ENCODE peak calls at places on chromosomes 7 and 10, in six cellular contexts. F, A, O, D, E and K are unnamed samples. For H3K9me3, the result is how much of the 10 kb centered on the place peaks cover.

GRCh38 chr7:121872831-121873764 is at the start of gene PTPRZ1:
- DNase-seq in F (peak), A (peak), O (no peak), D (no peak), E (peak), K (no peak)

GRCh38 chr7:43164757-43165156 is 52.3 kb downstream of the HECW1 start:
- DNase-seq in F (no peak), A (no peak), O (no peak), D (no peak), E (no peak), K (no peak)

GRCh38 chr10:58963723-58964124 is 212.7 kb upstream of the PHYHIPL start:
- DNase-seq in F (no peak), A (no peak), O (no peak), D (no peak), E (no peak), K (no peak)

GRCh38 chr10:99329891-99330674 is 927 bp downstream of the CNNM1 start:
- DNase-seq in F (no peak), A (no peak), O (peak), D (no peak), E (peak), K (no peak)

GRCh38 chr7:130345106-130345505 is 490 bp downstream of the CPA5 start:
- DNase-seq in F (no peak), A (no peak), O (no peak), D (no peak), E (no peak), K (no peak)

GRCh38 chr10:117165557-117166419 is 27.7 kb upstream of the VAX1 start:
- DNase-seq in F (peak), A (no peak), O (no peak), D (no peak), E (no peak), K (no peak)

GRCh38 chr7:142298009-142298408 is 40.2 kb upstream of the PRSS58 start:
- DNase-seq in F (no peak), A (no peak), O (no peak), D (no peak), E (no peak), K (no peak)

GRCh38 chr10:48602401-48603135 is 2.3 kb downstream of the ARHGAP22 start:
- DNase-seq in F (no peak), A (peak), O (no peak), D (no peak), E (no peak), K (no peak)

GRCh38 chr7:131625817-131626372 is 69.5 kb upstream of the PODXL start:
- DNase-seq in F (no peak), A (no peak), O (no peak), D (peak), E (no peak), K (no peak)

GRCh38 chr10:44967596-44967995 is 8.0 kb downstream of the RASSF4 start:
- DNase-seq in F (peak), A (peak), O (peak), D (no peak), E (no peak), K (no peak)

GRCh38 chr10:83164134-83164533 is 975.2 kb upstream of the GHITM start:
- DNase-seq in F (no peak), A (no peak), O (no peak), D (no peak), E (no peak), K (no peak)

GRCh38 chr10:24814568-24815313 is 91.1 kb upstream of the ARHGAP21 start:
- DNase-seq in F (no peak), A (no peak), O (no peak), D (no peak), E (no peak), K (no peak)

GRCh38 chr7:46791180-46791579 is 790.7 kb downstream of the TNS3 start:
- DNase-seq in F (no peak), A (no peak), O (no peak), D (no peak), E (no peak), K (no peak)

GRCh38 chr7:34156336-34156735 is 251.0 kb downstream of the BMPER start:
- DNase-seq in F (no peak), A (no peak), O (no peak), D (no peak), E (no peak), K (no peak)

GRCh38 chr7:69837387-69838068 is 239.3 kb downstream of the AUTS2 start:
- DNase-seq in F (no peak), A (no peak), O (no peak), D (no peak), E (no peak), K (no peak)

GRCh38 chr10:11472158-11472753 is 139.2 kb downstream of the USP6NL start:
- DNase-seq in F (no peak), A (peak), O (peak), D (peak), E (peak), K (peak)

GRCh38 chr10:49005270-49005669 is 65.6 kb upstream of the LRRC18 start:
- DNase-seq in F (no peak), A (no peak), O (no peak), D (no peak), E (no peak), K (no peak)

GRCh38 chr10:24249829-24250415 is 41.0 kb downstream of the KIAA1217 start:
- DNase-seq in F (no peak), A (no peak), O (no peak), D (no peak), E (no peak), K (no peak)

GRCh38 chr7:25665346-25665745 is 437.1 kb upstream of the NPVF start:
- DNase-seq in F (peak), A (no peak), O (no peak), D (no peak), E (no peak), K (no peak)

GRCh38 chr7:45655539-45655938 is 81.4 kb downstream of the ADCY1 start:
- DNase-seq in F (no peak), A (no peak), O (no peak), D (no peak), E (no peak), K (no peak)

GRCh38 chr10:98300526-98300925 is 32.5 kb upstream of the LOXL4 start:
- DNase-seq in F (no peak), A (no peak), O (no peak), D (no peak), E (no peak), K (no peak)

GRCh38 chr10:59654007-59654406 is 55.6 kb downstream of the SLC16A9 start:
- DNase-seq in F (no peak), A (no peak), O (no peak), D (no peak), E (no peak), K (no peak)

GRCh38 chr7:129170373-129171021 is 17.9 kb upstream of the SMO start:
- DNase-seq in F (no peak), A (no peak), O (no peak), D (no peak), E (no peak), K (no peak)

GRCh38 chr10:44313706-44314307 is 71.1 kb downstream of the CXCL12 start:
- DNase-seq in F (no peak), A (no peak), O (no peak), D (no peak), E (no peak), K (no peak)

GRCh38 chr7:131600578-131600977 is 44.1 kb upstream of the PODXL start:
- DNase-seq in F (no peak), A (no peak), O (no peak), D (no peak), E (no peak), K (no peak)

GRCh38 chr7:153190452-153190851 is 430.9 kb downstream of the ACTR3B start:
- DNase-seq in F (no peak), A (no peak), O (no peak), D (no peak), E (no peak), K (no peak)

GRCh38 chr7:39259391-39260003 is 281.8 kb downstream of the POU6F2 start:
- DNase-seq in F (no peak), A (no peak), O (no peak), D (no peak), E (no peak), K (no peak)

GRCh38 chr10:80659284-80659683 is 121.6 kb downstream of the SH2D4B start:
- DNase-seq in F (no peak), A (no peak), O (no peak), D (no peak), E (no peak), K (no peak)

GRCh38 chr7:72334066-72334465 is 78.1 kb downstream of the CALN1 start:
- DNase-seq in F (no peak), A (no peak), O (no peak), D (no peak), E (no peak), K (no peak)

GRCh38 chr7:151430391-151431205 is 9.3 kb downstream of the CRYGN start:
- DNase-seq in F (no peak), A (no peak), O (peak), D (no peak), E (no peak), K (no peak)

GRCh38 chr10:29618341-29619171 is 16.2 kb downstream of the SVIL start:
- DNase-seq in F (no peak), A (peak), O (no peak), D (peak), E (no peak), K (no peak)

GRCh38 chr7:157976406-157976805 is 611.2 kb downstream of the PTPRN2 start:
- DNase-seq in F (peak), A (no peak), O (peak), D (no peak), E (no peak), K (no peak)
- H3K9me3 ChIP-seq in F (under half), A (under half), O (under half), D (under half), E (under half), K (under half)

GRCh38 chr10:130713731-130714130 is 577.5 kb downstream of the GLRX3 start:
- DNase-seq in F (no peak), A (no peak), O (no peak), D (no peak), E (no peak), K (no peak)
- H3K9me3 ChIP-seq in F (under half), A (under half), O (under half), D (under half), E (under half), K (under half)

DNA sequence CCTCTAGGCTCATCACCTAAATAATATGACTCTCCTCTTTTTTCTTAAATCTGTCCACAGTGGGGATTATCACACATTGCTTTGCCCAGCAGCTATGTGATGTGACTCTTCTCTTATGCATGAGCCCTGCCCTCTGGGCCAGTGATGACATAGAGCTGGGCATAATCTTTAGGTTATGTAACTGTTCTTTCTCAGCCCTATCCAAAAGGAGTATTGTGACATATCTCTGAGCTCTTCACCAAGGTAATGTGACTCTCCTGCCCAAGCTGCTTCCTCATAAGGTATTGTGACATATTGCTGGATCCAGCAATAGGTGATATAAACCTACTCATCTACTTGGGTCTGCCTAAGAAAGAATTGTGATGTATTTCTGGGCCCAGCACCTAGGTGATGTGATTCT is 37.7 kb upstream of the ZNF107 start:
- DNase-seq in F (no peak), A (no peak), O (no peak), D (no peak), E (no peak), K (no peak)
- H3K9me3 ChIP-seq in F (under half), A (under half), O (under half), D (under half), E (under half), K (under half)

GRCh38 chr7:157979631-157980340 is 607.8 kb downstream of the PTPRN2 start:
- DNase-seq in F (peak), A (no peak), O (peak), D (no peak), E (no peak), K (no peak)
- H3K9me3 ChIP-seq in F (under half), A (under half), O (under half), D (under half), E (under half), K (under half)

GRCh38 chr7:78185149-78185745 is 386.7 kb downstream of the PHTF2 start:
- DNase-seq in F (no peak), A (no peak), O (no peak), D (no peak), E (no peak), K (no peak)
- H3K9me3 ChIP-seq in F (under half), A (under half), O (under half), D (under half), E (under half), K (under half)

GRCh38 chr7:105353752-105354328 is 34.9 kb downstream of the SRPK2 start:
- DNase-seq in F (no peak), A (peak), O (peak), D (peak), E (peak), K (no peak)
- H3K9me3 ChIP-seq in F (under half), A (under half), O (under half), D (under half), E (under half), K (under half)

GRCh38 chr7:68336534-68336933 is 1261.7 kb upstream of the AUTS2 start:
- DNase-seq in F (no peak), A (no peak), O (no peak), D (no peak), E (no peak), K (no peak)
- H3K9me3 ChIP-seq in F (under half), A (under half), O (half or more), D (under half), E (under half), K (under half)